ENCODE peak calls at places on chromosome 5, in five cellular contexts. D, J, Q, C and Y are unnamed samples.

GRCh38 chr5:52481216-52481615 is 306.5 kb upstream of the ITGA1 start:
- DNase-seq in D (no peak), J (no peak), Q (no peak), C (no peak), Y (no peak)

GRCh38 chr5:17221843-17222614 is 4.6 kb downstream of the BASP1 start:
- DNase-seq in D (peak), J (no peak), Q (no peak), C (no peak), Y (no peak)

GRCh38 chr5:10825897-10826644 is 65.0 kb upstream of the DAP start:
- DNase-seq in D (peak), J (no peak), Q (no peak), C (no peak), Y (no peak)

GRCh38 chr5:181181650-181182565 is 23.1 kb downstream of the TRIM7 start:
- DNase-seq in D (peak), J (peak), Q (peak), C (no peak), Y (no peak)

GRCh38 chr5:96203761-96204160 is 229.3 kb downstream of the PCSK1 start:
- DNase-seq in D (peak), J (no peak), Q (peak), C (no peak), Y (no peak)

GRCh38 chr5:171808951-171809350 is 23.3 kb downstream of the SMIM23 start:
- DNase-seq in D (peak), J (no peak), Q (peak), C (no peak), Y (no peak)

GRCh38 chr5:109853362-109853761 is 163.6 kb downstream of the MAN2A1 start:
- DNase-seq in D (peak), J (no peak), Q (no peak), C (no peak), Y (no peak)

GRCh38 chr5:144183254-144183889 is 12.7 kb downstream of the KCTD16 start:
- DNase-seq in D (peak), J (no peak), Q (peak), C (no peak), Y (no peak)

GRCh38 chr5:76401801-76402250 is 1.3 kb upstream of the IQGAP2 start:
- DNase-seq in D (no peak), J (no peak), Q (no peak), C (no peak), Y (no peak)

GRCh38 chr5:145812877-145813276 is 22.3 kb downstream of the PRELID2 start:
- DNase-seq in D (no peak), J (no peak), Q (no peak), C (no peak), Y (no peak)

GRCh38 chr5:95712347-95712958 is 18.7 kb upstream of the RHOBTB3 start:
- DNase-seq in D (peak), J (no peak), Q (peak), C (no peak), Y (no peak)

GRCh38 chr5:62042007-62042406 is 264.0 kb upstream of the KIF2A start:
- DNase-seq in D (no peak), J (no peak), Q (no peak), C (no peak), Y (no peak)

GRCh38 chr5:133934822-133935793 is 33.3 kb downstream of the C5orf15 start:
- DNase-seq in D (no peak), J (no peak), Q (no peak), C (no peak), Y (no peak)

GRCh38 chr5:169702726-169703481 is 65.8 kb downstream of the DOCK2 start:
- DNase-seq in D (peak), J (no peak), Q (no peak), C (no peak), Y (no peak)

GRCh38 chr5:179375236-179375685 is 30.0 kb upstream of the ADAMTS2 start:
- DNase-seq in D (no peak), J (peak), Q (no peak), C (no peak), Y (no peak)

GRCh38 chr5:140633081-140633471 is at the start of gene CD14:
- DNase-seq in D (peak), J (no peak), Q (peak), C (no peak), Y (no peak)

GRCh38 chr5:136802382-136802781 is 437.0 kb upstream of the TRPC7 start:
- DNase-seq in D (peak), J (no peak), Q (peak), C (peak), Y (no peak)